ENCODE peak calls at places on chromosomes 5 and 9, in four cellular contexts. W, L, Z and N are unnamed samples.

GRCh38 chr9:77523891-77524290 is 124.2 kb downstream of the GNA14 start:
- DNase-seq in W (no peak), Z (no peak), L (no peak), N (peak; percentile 20)

GRCh38 chr9:35618325-35618727 is at the start of gene CD72:
- DNase-seq in W (no peak), Z (peak; percentile 32), L (no peak), N (no peak)

GRCh38 chr9:111662851-111663823 is 1.7 kb downstream of the GNG10 start:
- DNase-seq in L (no peak), W (no peak), Z (no peak), N (no peak)

GRCh38 chr5:82176115-82176514 is 102.0 kb downstream of the RPS23 start:
- DNase-seq in Z (no peak), W (no peak), L (no peak), N (no peak)

GRCh38 chr9:89007568-89007967 is 16.3 kb downstream of the S1PR3 start:
- DNase-seq in Z (no peak), W (no peak), L (peak; percentile 44), N (no peak)

GRCh38 chr9:121738391-121738790 is 87.0 kb downstream of the DAB2IP start:
- DNase-seq in Z (no peak), L (no peak), W (no peak), N (no peak)

GRCh38 chr9:129270903-129271431 is 92.9 kb upstream of the IER5L start:
- DNase-seq in L (no peak), W (no peak), Z (peak; percentile 28), N (no peak)

GRCh38 chr9:134689320-134690181 is 47.9 kb downstream of the COL5A1 start:
- DNase-seq in L (no peak), Z (peak; percentile 68), W (peak; percentile 56), N (peak; percentile 52)

GRCh38 chr9:121350993-121351561 is 19.0 kb downstream of the STOM start:
- DNase-seq in W (peak; percentile 77), L (no peak), Z (peak; percentile 68), N (peak; percentile 80)

GRCh38 chr5:4082966-4083564 is 487.4 kb downstream of the IRX1 start:
- DNase-seq in Z (no peak), L (no peak), W (no peak), N (no peak)

GRCh38 chr9:133974631-133975341 is 17.3 kb downstream of the VAV2 start:
- DNase-seq in L (no peak), Z (no peak), W (no peak), N (no peak)

GRCh38 chr5:167814828-167815227 is 476.6 kb upstream of the WWC1 start:
- DNase-seq in L (no peak), W (no peak), Z (no peak), N (no peak)

GRCh38 chr5:177133845-177134652 is 476 bp downstream of the NSD1 start:
- DNase-seq in L (no peak), W (peak; percentile 49), Z (peak; percentile 55), N (no peak)

GRCh38 chr5:127040779-127041520 is 10.6 kb upstream of the MARCHF3 start:
- DNase-seq in L (no peak), Z (peak; percentile 56), W (peak; percentile 28), N (peak; percentile 13)

GRCh38 chr9:83304686-83305085 is 233.5 kb downstream of the FRMD3 start:
- DNase-seq in L (no peak), Z (peak; percentile 41), W (peak; percentile 75), N (peak; percentile 71)

GRCh38 chr5:97554992-97555981 is 372.2 kb upstream of the RIOK2 start:
- DNase-seq in L (no peak), W (no peak), Z (no peak), N (no peak)

GRCh38 chr5:61599370-61600140 is 267.5 kb downstream of the ZSWIM6 start:
- DNase-seq in L (no peak), Z (no peak), W (no peak), N (peak; percentile 85)

GRCh38 chr5:143471041-143471509 is 67.6 kb upstream of the NR3C1 start:
- DNase-seq in W (no peak), L (no peak), Z (no peak), N (no peak)

GRCh38 chr5:132353593-132353992 is 15.9 kb upstream of the SLC22A5 start:
- DNase-seq in Z (no peak), W (no peak), L (no peak), N (no peak)

GRCh38 chr5:23367863-23368262 is 139.5 kb upstream of the PRDM9 start:
- DNase-seq in Z (no peak), W (no peak), L (no peak), N (no peak)

GRCh38 chr5:152688561-152689274 is 283.6 kb upstream of the NMUR2 start:
- DNase-seq in Z (no peak), L (no peak), W (no peak), N (no peak)

GRCh38 chr9:135960328-135961276 is 571 bp downstream of the UBAC1 start:
- DNase-seq in W (peak; percentile 35), Z (peak; percentile 21), L (no peak), N (no peak)

GRCh38 chr5:82347213-82347947 is 69.2 kb upstream of the RPS23 start:
- DNase-seq in L (no peak), W (no peak), Z (no peak), N (no peak)

GRCh38 chr5:107605596-107606125 is 65.1 kb downstream of the EFNA5 start:
- DNase-seq in L (no peak), W (no peak), Z (no peak), N (no peak)

GRCh38 chr9:124500796-124501611 is 6.2 kb downstream of the NR5A1 start:
- DNase-seq in W (no peak), Z (no peak), L (no peak), N (no peak)

GRCh38 chr9:130453487-130453886 is 8.7 kb downstream of the ASS1 start:
- DNase-seq in W (peak; percentile 89), Z (peak; percentile 48), L (no peak), N (no peak)

GRCh38 chr9:27117489-27118135 is 8.6 kb downstream of the TEK start:
- DNase-seq in Z (peak; percentile 70), L (no peak), W (peak; percentile 70), N (no peak)

GRCh38 chr9:38278931-38279532 is 113.5 kb upstream of the ALDH1B1 start:
- DNase-seq in L (peak; percentile 64), Z (no peak), W (no peak), N (no peak)

GRCh38 chr9:133973791-133974630 is 18.1 kb downstream of the VAV2 start:
- DNase-seq in W (peak; percentile 65), L (no peak), Z (peak; percentile 77), N (no peak)

GRCh38 chr9:93645921-93646639 is 69.7 kb downstream of the PHF2 start:
- DNase-seq in W (no peak), L (no peak), Z (peak; percentile 6), N (no peak)

GRCh38 chr9:92522983-92523970 is 12.5 kb downstream of the ECM2 start:
- DNase-seq in W (no peak), L (no peak), Z (no peak), N (no peak)

GRCh38 chr5:122252319-122252718 is 59.7 kb upstream of the SNCAIP start:
- DNase-seq in L (no peak), Z (peak; percentile 46), W (no peak), N (peak; percentile 15)

GRCh38 chr9:128073260-128073886 is 5.3 kb downstream of the SLC25A25 start:
- DNase-seq in W (no peak), L (no peak), Z (no peak), N (no peak)

GRCh38 chr9:134205636-134206316 is 41.4 kb upstream of the RNU6ATAC start:
- DNase-seq in L (no peak), W (no peak), Z (peak; percentile 55), N (no peak)

GRCh38 chr5:160548949-160549665 is 127.5 kb downstream of the PTTG1 start:
- DNase-seq in Z (no peak), L (no peak), W (no peak), N (no peak)

GRCh38 chr9:123375725-123376132 is 19.7 kb downstream of the CRB2 start:
- DNase-seq in Z (peak; percentile 85), L (no peak), W (no peak), N (no peak)

GRCh38 chr5:169352901-169353300 is 52.0 kb upstream of the SLIT3 start:
- DNase-seq in L (no peak), W (no peak), Z (no peak), N (no peak)

GRCh38 chr9:112487799-112488345 is 1.2 kb downstream of the KIAA1958 start:
- DNase-seq in W (no peak), Z (no peak), L (no peak), N (no peak)

GRCh38 chr5:102802704-102803458 is 47.8 kb downstream of the PAM start:
- DNase-seq in Z (no peak), L (no peak), W (no peak), N (no peak)

GRCh38 chr5:102800427-102800826 is 45.3 kb downstream of the PAM start:
- DNase-seq in L (no peak), Z (no peak), W (no peak), N (no peak)

GRCh38 chr5:102798103-102798502 is 43.0 kb downstream of the PAM start:
- DNase-seq in W (no peak), Z (no peak), L (no peak), N (no peak)

GRCh38 chr5:102799017-102799416 is 43.9 kb downstream of the PAM start:
- DNase-seq in L (no peak), Z (no peak), W (no peak), N (no peak)

GRCh38 chr5:102801375-102801774 is 46.3 kb downstream of the PAM start:
- DNase-seq in Z (no peak), W (no peak), L (no peak), N (no peak)
- H3K4me3 ChIP-seq in Z (no peak overlapping the region), W (no peak overlapping the region), L (no peak overlapping the region), N (no peak overlapping the region)

DNA sequence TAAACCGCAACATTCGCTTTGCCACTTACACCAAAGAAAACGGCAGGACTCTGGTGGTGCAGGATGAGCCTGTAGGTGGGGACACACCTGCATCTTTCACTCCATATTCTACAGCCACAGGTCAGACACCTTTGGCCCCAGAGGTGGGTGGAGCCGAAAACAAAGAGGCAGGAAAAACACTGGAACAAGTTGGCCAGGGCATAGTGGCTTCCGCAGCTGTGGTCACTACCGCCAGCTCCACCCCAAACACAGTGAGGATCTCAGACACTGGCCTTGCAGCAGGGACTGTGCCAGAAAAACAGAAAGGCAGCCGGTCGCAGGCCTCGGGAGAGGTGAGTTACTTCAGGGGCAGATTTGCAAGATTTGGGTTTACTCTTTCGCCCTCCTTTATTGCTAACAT is 33.8 kb downstream of the KDM3B start:
- DNase-seq in L (no peak), Z (no peak), W (peak; percentile 41), N (no peak)
- TF ChIP-seq POLR2AphosphoS5 in L (no peak), Z (no peak), W (no peak), N (no peak)

GRCh38 chr5:125896381-125896780 is 526.8 kb upstream of the GRAMD2B start:
- DNase-seq in L (no peak), Z (no peak), W (no peak), N (no peak)
- H3K4me3 ChIP-seq in L (no peak overlapping the region), Z (no peak overlapping the region), W (no peak overlapping the region), N (no peak overlapping the region)

DNA sequence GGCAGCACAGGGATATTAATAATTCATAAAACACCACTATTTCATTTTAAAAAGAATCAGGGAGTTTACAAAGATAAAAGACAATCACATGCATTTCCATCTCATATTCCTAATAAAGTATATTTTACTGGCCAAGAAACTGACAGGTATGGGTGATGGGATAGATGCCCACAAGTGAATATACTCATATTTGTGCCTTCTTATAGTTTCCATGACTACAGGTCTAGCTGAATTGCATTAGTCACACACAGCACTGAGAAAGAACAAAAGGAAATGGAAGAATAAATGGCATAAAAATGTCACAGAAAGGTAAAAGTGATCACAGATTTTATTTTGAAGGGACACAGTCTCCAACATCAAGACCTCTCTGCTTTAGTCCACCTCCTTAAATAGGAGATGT is 193.5 kb downstream of the PLK2 start:
- DNase-seq in Z (no peak), L (no peak), W (no peak), N (no peak)
- TF ChIP-seq POLR2AphosphoS5 in Z (no peak), L (no peak), W (no peak), N (no peak)

GRCh38 chr5:95746194-95746593 is 15.1 kb downstream of the RHOBTB3 start:
- DNase-seq in L (no peak), Z (no peak), W (no peak), N (no peak)
- H3K4me3 ChIP-seq in L (no peak overlapping the region), Z (no peak overlapping the region), W (no peak overlapping the region), N (no peak overlapping the region)